ENCODE peak calls at places on chromosomes 1 and 21, in four cellular contexts. N is H1, L is K562, I is HepG2. Q is an unnamed sample.

GRCh38 chr1:70247768-70248167 is 26.6 kb downstream of the SRSF11 start:
- DNase-seq in N (no peak), L (no peak), I (no peak), Q (no peak)

GRCh38 chr1:184644771-184645170 is 109.9 kb downstream of the EDEM3 start:
- DNase-seq in N (no peak), L (no peak), I (no peak), Q (no peak)

GRCh38 chr1:154696460-154696859 is 88.5 kb upstream of the ADAR start:
- DNase-seq in N (no peak), L (no peak), I (no peak), Q (no peak)

GRCh38 chr1:44239337-44239960 is 26.2 kb downstream of the DMAP1 start:
- DNase-seq in N (peak; percentile 38), L (peak; percentile 37), I (peak; percentile 48), Q (no peak)

GRCh38 chr1:39668111-39668510 is 3.8 kb downstream of the NT5C1A start:
- DNase-seq in N (no peak), L (no peak), I (no peak), Q (no peak)

GRCh38 chr1:89261926-89262540 is 10.6 kb downstream of the GBP5 start:
- DNase-seq in N (no peak), L (no peak), I (no peak), Q (no peak)

GRCh38 chr1:245074232-245074747 is 80.5 kb upstream of the KIF26B start:
- DNase-seq in N (no peak), L (no peak), I (no peak), Q (peak; percentile 7)

GRCh38 chr1:6053206-6053546 is 7.5 kb downstream of the KCNAB2 start:
- DNase-seq in N (no peak), L (no peak), I (no peak), Q (no peak)

GRCh38 chr1:225835752-225836151 is 25.8 kb downstream of the EPHX1 start:
- DNase-seq in N (no peak), L (no peak), I (no peak), Q (no peak)

GRCh38 chr1:215081566-215082531 is 688 bp upstream of the KCNK2 start:
- DNase-seq in N (no peak), L (no peak), I (no peak), Q (no peak)

GRCh38 chr1:53362851-53363642 is 35.2 kb upstream of the LRP8 start:
- DNase-seq in N (no peak), L (peak; percentile 48), I (peak; percentile 11), Q (no peak)

GRCh38 chr1:210464519-210465039 is 135.9 kb downstream of the HHAT start:
- DNase-seq in N (no peak), L (no peak), I (no peak), Q (no peak)

GRCh38 chr1:95197616-95198252 is 36.3 kb upstream of the RWDD3 start:
- DNase-seq in N (no peak), L (no peak), I (no peak), Q (no peak)

GRCh38 chr1:59020151-59020997 is 236.5 kb upstream of the JUN start:
- DNase-seq in N (no peak), L (peak; percentile 48), I (no peak), Q (peak; percentile 87)

GRCh38 chr1:59018860-59019259 is 235.0 kb upstream of the JUN start:
- DNase-seq in N (no peak), L (no peak), I (no peak), Q (no peak)

GRCh38 chr1:59017501-59018231 is 233.8 kb upstream of the JUN start:
- DNase-seq in N (no peak), L (no peak), I (no peak), Q (no peak)

GRCh38 chr1:59016390-59016789 is 232.5 kb upstream of the JUN start:
- DNase-seq in N (no peak), L (no peak), I (no peak), Q (no peak)

GRCh38 chr1:59018446-59018845 is 234.6 kb upstream of the JUN start:
- DNase-seq in N (no peak), L (no peak), I (no peak), Q (no peak)
- H2AFZ ChIP-seq in N (no peak overlapping the region), L (peak overlapping the region; percentile 3), I (no peak overlapping the region), Q (no peak overlapping the region)

DNA sequence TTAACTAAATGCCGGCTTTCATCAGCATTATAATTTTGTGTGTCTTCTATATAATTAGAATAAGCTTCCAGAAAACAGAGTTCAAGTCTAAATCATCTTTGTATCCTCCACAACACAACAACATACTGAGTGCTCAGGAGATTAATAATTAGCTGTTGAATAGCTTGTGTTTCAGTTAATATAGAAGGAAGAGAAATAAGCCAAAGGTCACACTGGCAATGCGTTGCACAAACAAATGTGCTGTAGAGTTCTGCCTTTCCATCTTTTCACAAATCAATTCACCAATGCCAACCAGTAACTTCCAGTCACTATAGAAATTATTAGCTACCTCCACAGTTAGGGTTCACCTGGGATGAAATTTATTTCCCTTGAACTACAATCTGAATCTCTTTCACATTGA is 132.0 kb downstream of the LMX1A start:
- DNase-seq in N (no peak), L (no peak), I (no peak), Q (no peak)
- TF ChIP-seq JUN in N (no peak), L (no peak), I (no peak), Q (no peak)

GRCh38 chr1:42424201-42424600 is 31.6 kb downstream of the ZMYND12 start:
- DNase-seq in N (no peak), L (no peak), I (no peak), Q (no peak)
- H2AFZ ChIP-seq in N (no peak overlapping the region), L (no peak overlapping the region), I (no peak overlapping the region), Q (no peak overlapping the region)

GRCh38 chr1:236623371-236624166 is 19.3 kb upstream of the HEATR1 start:
- DNase-seq in N (no peak), L (no peak), I (no peak), Q (peak; percentile 62)
- TF ChIP-seq JUN in N (no peak), L (no peak), I (no peak), Q (peak; percentile 59)

GRCh38 chr1:90717665-90718410 is 736 bp upstream of the BARHL2 start:
- DNase-seq in N (no peak), L (peak; percentile 81), I (no peak), Q (peak; percentile 37)

GRCh38 chr1:90718411-90719320 is 1.6 kb upstream of the BARHL2 start:
- DNase-seq in N (no peak), L (no peak), I (no peak), Q (no peak)

GRCh38 chr1:90721210-90722194 is 4.4 kb upstream of the BARHL2 start:
- DNase-seq in N (no peak), L (peak; percentile 74), I (peak; percentile 42), Q (peak; percentile 75)

GRCh38 chr1:90720137-90720636 is 3.1 kb upstream of the BARHL2 start:
- DNase-seq in N (no peak), L (no peak), I (no peak), Q (no peak)

GRCh38 chr1:90719321-90720136 is 2.4 kb upstream of the BARHL2 start:
- DNase-seq in N (no peak), L (no peak), I (no peak), Q (no peak)
- H2AFZ ChIP-seq in N (no peak overlapping the region), L (no peak overlapping the region), I (no peak overlapping the region), Q (no peak overlapping the region)

DNA sequence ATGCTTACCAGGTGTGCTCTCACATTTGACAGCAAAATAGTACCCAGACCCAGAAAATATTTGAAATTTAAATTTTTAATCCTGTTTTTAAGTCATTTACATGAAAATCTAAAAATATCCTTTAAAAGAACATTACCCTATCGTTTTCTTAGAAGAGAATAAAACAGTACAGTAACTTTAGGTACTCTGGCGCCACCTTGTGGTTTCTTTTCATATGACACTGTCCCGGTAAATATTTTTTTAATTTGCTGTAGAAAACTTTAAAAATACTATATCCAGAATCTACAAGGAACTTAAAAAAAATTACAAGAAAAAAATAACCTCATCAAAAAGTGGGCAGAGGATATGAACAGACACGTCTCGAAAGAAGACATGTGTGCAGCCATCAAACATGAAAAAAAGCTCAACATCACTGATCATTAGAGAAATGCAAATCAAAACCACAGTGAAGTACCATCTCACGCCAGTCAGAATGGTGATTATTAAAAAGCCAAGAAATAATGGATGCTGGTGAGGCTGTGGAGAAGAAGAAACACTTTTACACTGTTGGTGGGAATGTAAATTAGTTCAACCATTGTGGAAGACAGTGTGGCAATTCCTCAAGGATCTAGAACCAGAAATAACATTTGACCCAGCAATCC is 129.2 kb downstream of the RGS21 start:
- DNase-seq in N (no peak), L (peak; percentile 19), I (peak; percentile 7), Q (peak; percentile 71)
- TF ChIP-seq JUN in N (no peak), L (no peak), I (no peak), Q (no peak)

GRCh38 chr21:39319251-39319756 is 5.9 kb upstream of the BRWD1 start:
- DNase-seq in N (no peak), L (no peak), I (no peak), Q (no peak)

GRCh38 chr21:39318091-39318959 is 4.9 kb upstream of the BRWD1 start:
- DNase-seq in N (no peak), L (no peak), I (no peak), Q (no peak)

GRCh38 chr21:39321424-39321823 is 8.0 kb upstream of the BRWD1 start:
- DNase-seq in N (no peak), L (no peak), I (no peak), Q (no peak)

GRCh38 chr21:39317134-39318090 is 4.0 kb upstream of the BRWD1 start:
- DNase-seq in N (no peak), L (peak; percentile 57), I (no peak), Q (no peak)

DNA sequence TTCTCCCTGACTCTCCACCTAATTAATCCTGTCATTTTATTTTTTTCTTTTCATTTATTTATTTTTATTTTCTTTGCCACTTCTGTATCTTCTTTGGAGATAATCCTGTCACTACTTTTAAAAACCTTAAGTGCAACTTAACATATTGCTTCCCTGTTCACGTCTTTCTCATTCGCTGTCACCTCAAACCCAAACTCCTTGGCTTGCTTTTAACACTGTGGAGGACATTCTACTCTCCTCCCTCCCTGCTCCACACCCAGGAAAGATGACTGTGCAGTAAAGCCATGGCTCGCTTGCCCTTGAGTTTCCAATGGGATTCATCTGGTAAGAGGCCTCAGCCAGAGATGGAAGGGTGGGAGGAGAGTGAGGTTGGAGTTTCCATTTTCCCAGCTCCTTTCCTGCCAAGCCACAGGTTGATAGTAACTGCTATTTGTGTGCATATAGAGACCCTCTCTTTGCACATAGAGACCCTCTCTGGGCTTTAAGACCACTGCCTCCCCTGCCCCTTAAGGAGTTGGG is 6.4 kb upstream of the BRWD1 start:
- DNase-seq in N (no peak), L (peak; percentile 78), I (no peak), Q (no peak)
- H2AFZ ChIP-seq in N (no peak overlapping the region), L (peak overlapping the region; percentile 92), I (no peak overlapping the region), Q (no peak overlapping the region)

DNA sequence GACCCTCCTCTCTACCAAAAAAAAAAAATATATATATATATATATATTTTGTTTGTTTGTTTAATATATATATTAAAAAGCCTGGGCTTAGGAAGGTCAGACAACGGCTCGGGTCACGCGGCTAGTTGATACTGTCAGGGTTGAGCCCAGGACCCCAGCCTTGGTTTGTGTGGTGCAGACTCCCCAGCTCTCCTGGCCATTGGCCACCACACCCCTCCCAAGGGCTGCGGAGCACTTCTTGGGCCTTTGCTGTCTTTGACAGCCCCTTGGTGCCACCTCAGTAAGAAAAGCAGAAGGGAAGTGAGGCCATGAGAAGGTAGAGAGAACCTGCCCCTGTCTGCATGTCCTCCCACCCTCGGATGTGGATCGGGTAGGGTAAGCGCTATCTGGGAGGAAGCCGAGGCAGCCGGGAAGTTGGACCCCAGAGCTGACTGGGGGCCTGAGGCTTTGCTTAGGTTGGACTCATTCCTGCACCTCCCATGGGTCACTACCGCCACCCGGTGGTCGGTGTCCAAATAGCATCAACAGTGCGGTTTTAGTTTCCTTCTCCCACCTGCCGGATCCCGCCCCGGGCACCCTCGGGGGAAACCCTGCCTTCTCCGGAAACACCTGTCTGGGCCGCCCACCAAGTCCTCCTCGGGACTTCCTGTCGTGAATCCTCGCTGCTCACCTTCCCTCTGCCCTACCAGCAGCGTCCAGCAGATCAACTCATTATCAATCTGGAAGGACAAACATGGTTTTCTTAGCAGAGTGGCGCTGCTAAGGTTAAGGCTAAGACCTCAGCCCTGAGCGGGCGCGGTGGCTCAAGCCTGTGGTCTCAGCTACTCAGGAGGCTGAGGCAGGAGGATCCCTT is 29.8 kb upstream of the GNPAT start:
- DNase-seq in N (peak; percentile 81), L (peak; percentile 86), I (peak; percentile 76), Q (peak; percentile 76)
- TF ChIP-seq JUN in N (no peak), L (no peak), I (no peak), Q (no peak)